ENCODE peak calls at places on chromosome 17, in four cellular contexts. T is frontal cortex; L is dorsolateral prefrontal cortex; Q is stimulated activated CD4-positive, alpha-beta T cell treated with anti-CD3 and anti-CD28 coated beads, TNF-alpha, amount 100 ng/mL, for 48 hours. V is an unnamed sample.

GRCh38 chr17:22512997-22513538 is 820.7 kb downstream of the KCNJ18 start:
- DNase-seq in T (no peak), Q (no peak), L (no peak), V (no peak)

GRCh38 chr17:45332989-45333701 is 16.3 kb upstream of the MAP3K14 start:
- DNase-seq in T (no peak), L (no peak), Q (no peak), V (no peak)

GRCh38 chr17:27473748-27474609 is 17.7 kb downstream of the KSR1 start:
- DNase-seq in T (no peak), L (no peak), Q (peak; percentile 82), V (no peak)

GRCh38 chr17:50943575-50943933 is 77.4 kb upstream of the TOB1 start:
- DNase-seq in Q (no peak), T (no peak), L (peak; percentile 26), V (no peak)

GRCh38 chr17:41404024-41404651 is 6.7 kb upstream of the KRT31 start:
- DNase-seq in Q (peak; percentile 60), T (no peak), L (no peak), V (no peak)

GRCh38 chr17:73711184-73711583 is 66.9 kb upstream of the SDK2 start:
- DNase-seq in T (no peak), Q (no peak), L (no peak), V (no peak)

GRCh38 chr17:74807925-74808324 is 31.8 kb upstream of the NAT9 start:
- DNase-seq in Q (no peak), T (no peak), L (no peak), V (peak; percentile 51)

GRCh38 chr17:73795730-73796129 is 151.5 kb upstream of the SDK2 start:
- DNase-seq in Q (no peak), L (no peak), T (no peak), V (no peak)

GRCh38 chr17:80836658-80836965 is 155.0 kb upstream of the CHMP6 start:
- DNase-seq in L (no peak), T (no peak), Q (no peak), V (no peak)

GRCh38 chr17:44688200-44688599 is 1.4 kb downstream of the CCDC43 start:
- DNase-seq in Q (no peak), L (no peak), T (no peak), V (no peak)

GRCh38 chr17:72942594-72942993 is 149.9 kb downstream of the SLC39A11 start:
- DNase-seq in Q (no peak), T (no peak), L (peak; percentile 45), V (no peak)

GRCh38 chr17:63601439-63602371 is 1.0 kb downstream of the TACO1 start:
- DNase-seq in T (no peak), Q (no peak), L (no peak), V (no peak)

GRCh38 chr17:78273813-78274212 is 42.4 kb downstream of the TMEM235 start:
- DNase-seq in Q (no peak), T (no peak), L (no peak), V (no peak)

GRCh38 chr17:64687959-64688358 is 25.9 kb upstream of the SMURF2 start:
- DNase-seq in T (no peak), L (no peak), Q (no peak), V (no peak)

GRCh38 chr17:28384281-28385036 is 13.0 kb downstream of the SARM1 start:
- DNase-seq in T (no peak), L (peak; percentile 52), Q (peak; percentile 51), V (no peak)

GRCh38 chr17:79038545-79039135 is 14.7 kb downstream of the C1QTNF1 start:
- DNase-seq in L (no peak), Q (no peak), T (no peak), V (no peak)

GRCh38 chr17:63641678-63642077 is 19.5 kb downstream of the MAP3K3 start:
- DNase-seq in Q (no peak), L (peak; percentile 29), T (no peak), V (no peak)

GRCh38 chr17:40181205-40181604 is 3.9 kb downstream of the RAPGEFL1 start:
- DNase-seq in L (no peak), Q (no peak), T (no peak), V (no peak)

GRCh38 chr17:49431743-49432142 is 17.1 kb upstream of the PHB1 start:
- DNase-seq in T (no peak), L (no peak), Q (no peak), V (no peak)

GRCh38 chr17:82097187-82097918 is 683 bp downstream of the FASN start:
- DNase-seq in Q (no peak), T (peak; percentile 75), L (no peak), V (no peak)

GRCh38 chr17:81518113-81518784 is 5.7 kb upstream of the ACTG1 start:
- DNase-seq in L (no peak), T (no peak), Q (no peak), V (no peak)

GRCh38 chr17:50443492-50444051 is 17.6 kb downstream of the ACSF2 start:
- DNase-seq in L (no peak), Q (no peak), T (no peak), V (no peak)

GRCh38 chr17:31002047-31002446 is 31.2 kb downstream of the RNF135 start:
- DNase-seq in T (no peak), Q (no peak), L (no peak), V (no peak)

GRCh38 chr17:27879987-27880608 is 13.1 kb downstream of the LYRM9 start:
- DNase-seq in L (peak; percentile 79), Q (peak; percentile 46), T (peak; percentile 79), V (peak; percentile 61)

GRCh38 chr17:45225964-45226530 is 4.4 kb downstream of the FMNL1 start:
- DNase-seq in Q (peak; percentile 95), T (no peak), L (peak; percentile 60), V (no peak)

GRCh38 chr17:80449930-80450576 is 26.4 kb downstream of the NPTX1 start:
- DNase-seq in T (no peak), Q (no peak), L (peak; percentile 69), V (no peak)

V was measured in hypothalamus.